ENCODE peak calls at places on chromosomes 16 and 17, in seven cellular contexts. O, Q, R, C, F, A and M are unnamed samples. For H3K4me1 and H3K36me3, the result is how much of the 10 kb centered on the place peaks cover.

GRCh38 chr17:75326587-75326955 is 37.3 kb upstream of the SLC25A19 start:
- DNase-seq in O (no peak), C (no peak), F (no peak), R (no peak), Q (no peak), A (no peak), M (no peak)

GRCh38 chr17:47837401-47838039 is 3.6 kb downstream of the SCRN2 start:
- DNase-seq in A (peak), R (no peak), O (peak), F (no peak), Q (no peak), C (no peak), M (no peak)

GRCh38 chr16:58399718-58400633 is 7.7 kb downstream of the GINS3 start:
- DNase-seq in A (peak), O (peak), Q (no peak), R (no peak), F (no peak), C (no peak), M (no peak)

GRCh38 chr17:78737332-78737731 is 44.7 kb downstream of the CYTH1 start:
- DNase-seq in F (no peak), O (peak), A (peak), Q (no peak), R (no peak), C (peak), M (peak)

GRCh38 chr16:81069063-81069462 is 8.0 kb downstream of the C16orf46 start:
- DNase-seq in R (no peak), Q (no peak), F (no peak), O (no peak), C (no peak), A (no peak), M (no peak)

GRCh38 chr16:705748-706188 is at the start of gene FBXL16:
- DNase-seq in A (no peak), Q (peak), C (peak), R (peak), F (no peak), O (peak), M (no peak)

GRCh38 chr17:47376247-47376646 is 52.5 kb downstream of the EFCAB13 start:
- DNase-seq in A (no peak), R (no peak), Q (no peak), O (no peak), C (no peak), F (no peak), M (no peak)

GRCh38 chr17:75404739-75405364 is 626 bp downstream of the GRB2 start:
- DNase-seq in Q (peak), C (peak), O (peak), F (no peak), R (peak), A (peak), M (peak)

GRCh38 chr17:20095366-20096080 is 86.4 kb downstream of the SPECC1 start:
- DNase-seq in R (peak), F (peak), A (peak), Q (peak), C (peak), O (peak), M (no peak)

GRCh38 chr17:56172517-56172982 is 19.3 kb downstream of the ANKFN1 start:
- DNase-seq in A (peak), R (peak), F (no peak), O (no peak), C (no peak), Q (no peak), M (no peak)

GRCh38 chr17:46841561-46842379 is 9.6 kb upstream of the WNT9B start:
- DNase-seq in O (peak), F (no peak), R (peak), A (peak), C (peak), Q (peak), M (no peak)

GRCh38 chr16:57149391-57149790 is 36.4 kb downstream of the PSME3IP1 start:
- DNase-seq in F (no peak), C (no peak), R (no peak), A (no peak), O (no peak), Q (no peak), M (no peak)

GRCh38 chr16:54512461-54512860 is 225.9 kb upstream of the IRX3 start:
- DNase-seq in A (no peak), R (no peak), F (no peak), C (no peak), O (no peak), Q (no peak), M (no peak)

GRCh38 chr16:80618862-80619648 is 78.3 kb downstream of the DYNLRB2 start:
- DNase-seq in C (no peak), R (no peak), O (no peak), A (no peak), F (no peak), Q (no peak), M (no peak)

GRCh38 chr17:48555183-48555615 is 10.3 kb upstream of the HOXB2 start:
- DNase-seq in A (peak), R (no peak), F (no peak), C (no peak), Q (no peak), O (peak), M (no peak)

GRCh38 chr16:85888405-85889331 is 10.3 kb upstream of the IRF8 start:
- DNase-seq in A (peak), Q (no peak), O (peak), C (no peak), R (no peak), F (no peak), M (peak)

GRCh38 chr16:87778476-87778829 is 12.7 kb upstream of the KLHDC4 start:
- DNase-seq in C (no peak), Q (no peak), R (no peak), A (no peak), O (no peak), F (no peak), M (no peak)

GRCh38 chr17:8791910-8792270 is 7.3 kb downstream of the MFSD6L start:
- DNase-seq in O (peak), C (no peak), F (peak), Q (no peak), R (no peak), A (peak), M (no peak)

GRCh38 chr16:50280932-50281331 is 14.6 kb downstream of the ADCY7 start:
- DNase-seq in F (no peak), R (no peak), A (no peak), O (no peak), Q (no peak), C (no peak), M (no peak)

GRCh38 chr16:50282010-50282538 is 15.7 kb downstream of the ADCY7 start:
- DNase-seq in O (no peak), F (no peak), A (no peak), Q (no peak), R (no peak), C (no peak), M (peak)

GRCh38 chr16:50282955-50283631 is 16.7 kb downstream of the ADCY7 start:
- DNase-seq in F (no peak), O (no peak), C (no peak), Q (no peak), R (no peak), A (no peak), M (no peak)

GRCh38 chr16:50279142-50279865 is 13.0 kb downstream of the ADCY7 start:
- DNase-seq in C (no peak), F (no peak), A (no peak), Q (no peak), O (no peak), R (no peak), M (no peak)

GRCh38 chr16:50281391-50282009 is 15.1 kb downstream of the ADCY7 start:
- DNase-seq in C (no peak), A (no peak), Q (no peak), F (no peak), R (no peak), O (no peak), M (no peak)
- H3K4me1 ChIP-seq in C (under half), A (under half), Q (under half), F (under half), R (under half), O (under half), M (under half)

GRCh38 chr16:75294773-75295172 is 43.3 kb upstream of the BCAR1 start:
- DNase-seq in F (no peak), Q (no peak), A (no peak), O (no peak), R (no peak), C (peak), M (no peak)

GRCh38 chr16:75293746-75294145 is 42.3 kb upstream of the BCAR1 start:
- DNase-seq in R (no peak), F (no peak), O (no peak), A (no peak), Q (no peak), C (no peak), M (no peak)

GRCh38 chr16:75293173-75293572 is 41.7 kb upstream of the BCAR1 start:
- DNase-seq in R (no peak), C (no peak), Q (no peak), O (no peak), F (no peak), A (no peak), M (no peak)

GRCh38 chr16:75289189-75289588 is 37.8 kb upstream of the BCAR1 start:
- DNase-seq in C (no peak), Q (no peak), A (peak), F (peak), R (no peak), O (peak), M (no peak)

DNA sequence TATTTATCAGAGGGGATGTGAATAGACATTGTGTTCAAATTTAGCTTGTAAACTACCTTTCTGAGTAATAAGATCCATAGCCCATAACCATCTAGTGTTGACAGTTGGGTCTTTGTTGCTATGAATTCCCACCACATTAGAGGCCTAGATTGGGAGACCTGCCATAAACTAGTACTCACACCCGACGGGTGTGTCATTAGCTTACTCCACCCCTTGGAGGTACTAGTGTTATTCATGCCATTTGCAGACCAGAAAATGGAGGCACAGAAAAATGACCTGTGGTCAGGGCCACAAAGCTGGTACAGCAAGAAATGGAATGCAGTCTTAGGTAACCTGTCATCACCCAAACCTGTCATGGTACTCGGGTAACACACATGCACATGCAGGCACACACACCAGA is 41.3 kb upstream of the BCAR1 start:
- DNase-seq in C (no peak), Q (no peak), R (no peak), A (peak), O (peak), F (no peak), M (no peak)
- TF ChIP-seq EZH2phosphoT487 in C (no peak), Q (no peak), R (no peak), A (no peak), O (no peak), F (no peak), M (no peak)

DNA sequence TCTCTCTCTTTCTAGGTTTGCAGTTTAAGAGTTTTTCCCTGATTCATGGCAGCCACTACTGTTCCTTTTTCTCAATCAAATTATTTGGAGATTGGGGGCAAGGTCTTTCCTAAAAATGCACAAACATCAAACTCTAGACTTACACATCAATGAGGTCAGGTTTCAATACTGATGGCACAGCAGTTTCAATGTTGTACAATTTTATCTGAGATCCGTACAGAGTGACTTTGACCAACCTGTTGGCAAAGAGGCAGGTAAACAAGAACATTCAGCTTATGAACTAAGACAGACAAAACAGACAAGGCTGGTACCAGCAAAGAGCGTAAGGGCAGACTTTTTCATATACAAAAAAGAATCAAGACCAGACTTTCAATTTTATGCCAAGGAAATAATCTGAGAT is 58.0 kb upstream of the GSG1L start:
- DNase-seq in R (no peak), O (no peak), C (no peak), F (no peak), Q (no peak), A (no peak), M (no peak)
- H3K36me3 ChIP-seq in R (under half), O (under half), C (half or more), F (half or more), Q (half or more), A (half or more), M (under half)

GRCh38 chr17:39629894-39630293 is 3.1 kb downstream of the PPP1R1B start:
- DNase-seq in C (no peak), A (no peak), F (no peak), Q (no peak), R (no peak), O (no peak), M (no peak)

GRCh38 chr17:39627717-39628516 is 1.2 kb downstream of the PPP1R1B start:
- DNase-seq in O (no peak), R (peak), Q (peak), F (no peak), A (no peak), C (no peak), M (no peak)

GRCh38 chr17:39631403-39631802 is 4.7 kb downstream of the PPP1R1B start:
- DNase-seq in C (no peak), A (no peak), O (peak), Q (peak), F (no peak), R (no peak), M (no peak)

GRCh38 chr17:39628655-39629493 is 2.1 kb downstream of the PPP1R1B start:
- DNase-seq in A (no peak), C (no peak), F (no peak), Q (no peak), R (no peak), O (no peak), M (no peak)

DNA sequence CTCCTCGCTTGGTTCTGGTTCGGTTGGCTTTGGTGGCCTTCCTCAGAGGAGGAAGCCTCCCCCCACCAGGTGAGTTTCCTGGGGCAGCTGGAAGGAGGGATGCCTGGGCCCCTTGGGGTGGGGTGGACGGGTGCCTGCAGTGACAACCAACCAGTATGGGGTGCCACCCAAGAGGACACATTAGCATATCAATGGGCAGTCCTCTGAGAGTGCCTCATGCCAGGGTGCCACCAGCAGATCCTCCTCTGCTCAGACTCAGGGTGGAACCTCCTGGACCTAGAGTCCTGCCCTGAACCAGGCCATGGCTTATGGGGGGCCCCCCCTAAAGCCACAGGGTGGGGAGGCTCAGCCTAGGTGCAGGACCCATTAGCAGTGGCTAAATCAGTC is 2.7 kb downstream of the PPP1R1B start:
- DNase-seq in F (no peak), A (no peak), R (no peak), C (no peak), Q (no peak), O (no peak), M (no peak)
- H3K4me1 ChIP-seq in F (under half), A (under half), R (under half), C (under half), Q (half or more), O (under half), M (under half)

DNA sequence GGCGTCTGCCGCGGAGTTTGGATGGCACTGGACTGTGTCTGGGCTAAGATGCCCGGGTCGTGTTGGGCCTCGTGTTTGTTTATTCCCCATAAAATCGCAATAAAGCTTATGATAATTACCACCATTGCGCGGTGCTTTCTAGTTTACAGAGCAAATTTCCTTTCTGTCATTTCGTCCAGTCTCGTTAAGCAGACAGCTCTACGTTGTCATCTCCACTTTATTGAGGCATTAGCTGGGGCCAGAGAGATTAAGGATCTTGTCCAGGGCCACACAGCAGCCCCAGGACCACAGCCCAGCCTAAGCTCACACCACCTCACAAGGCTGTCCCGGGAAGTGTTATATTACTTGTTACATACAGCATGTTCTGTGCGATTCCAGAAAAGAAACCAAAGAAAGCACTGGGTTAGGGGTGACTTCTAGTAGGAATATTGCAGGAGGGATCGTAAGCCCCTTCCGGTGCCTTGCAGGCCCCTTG is 6.4 kb downstream of the NOS2 start:
- DNase-seq in O (no peak), F (no peak), Q (no peak), C (peak), R (no peak), A (no peak), M (no peak)
- TF ChIP-seq EZH2phosphoT487 in O (no peak), F (no peak), Q (no peak), C (no peak), R (no peak), A (no peak), M (no peak)

DNA sequence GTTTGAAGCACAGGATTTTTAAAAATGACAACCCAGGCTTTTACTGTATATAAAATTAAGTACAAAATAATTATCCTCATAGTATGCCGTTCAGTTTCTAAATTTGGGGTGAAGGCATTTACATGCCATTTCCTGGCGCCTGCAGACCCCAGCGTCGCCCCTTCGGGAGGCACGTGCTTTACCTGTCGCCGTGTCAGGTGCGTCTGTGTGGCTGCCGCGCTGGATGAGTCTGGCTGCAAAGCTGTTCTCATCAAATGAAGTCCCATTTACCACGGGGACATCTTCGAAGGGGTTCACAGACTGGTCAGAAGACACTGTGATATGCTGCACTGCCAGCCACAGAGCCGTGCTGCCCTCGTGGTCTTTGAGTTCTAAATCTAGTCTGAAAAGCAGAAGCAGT is 51.8 kb downstream of the CYB5D2 start:
- DNase-seq in R (no peak), O (no peak), A (no peak), Q (no peak), C (no peak), F (no peak), M (no peak)
- H3K36me3 ChIP-seq in R (under half), O (under half), A (under half), Q (under half), C (under half), F (under half), M (under half)

GRCh38 chr16:48556913-48557351 is 53.0 kb downstream of the N4BP1 start:
- DNase-seq in R (no peak), A (peak), C (no peak), Q (no peak), O (peak), F (peak), M (no peak)
- H3K4me1 ChIP-seq in R (under half), A (under half), C (under half), Q (under half), O (under half), F (under half), M (under half)

GRCh38 chr17:68766640-68767039 is 165.5 kb upstream of the FAM20A start:
- DNase-seq in O (no peak), R (no peak), Q (no peak), F (no peak), C (no peak), A (no peak), M (no peak)

GRCh38 chr17:68759343-68760140 is 158.4 kb upstream of the FAM20A start:
- DNase-seq in Q (peak), A (peak), O (peak), F (peak), R (peak), C (peak), M (peak)

GRCh38 chr17:68762911-68763310 is 161.7 kb upstream of the FAM20A start:
- DNase-seq in C (no peak), O (no peak), Q (no peak), F (no peak), A (no peak), R (no peak), M (no peak)

GRCh38 chr17:68760141-68760475 is 158.9 kb upstream of the FAM20A start:
- DNase-seq in A (no peak), O (no peak), C (no peak), R (no peak), F (no peak), Q (no peak), M (no peak)

DNA sequence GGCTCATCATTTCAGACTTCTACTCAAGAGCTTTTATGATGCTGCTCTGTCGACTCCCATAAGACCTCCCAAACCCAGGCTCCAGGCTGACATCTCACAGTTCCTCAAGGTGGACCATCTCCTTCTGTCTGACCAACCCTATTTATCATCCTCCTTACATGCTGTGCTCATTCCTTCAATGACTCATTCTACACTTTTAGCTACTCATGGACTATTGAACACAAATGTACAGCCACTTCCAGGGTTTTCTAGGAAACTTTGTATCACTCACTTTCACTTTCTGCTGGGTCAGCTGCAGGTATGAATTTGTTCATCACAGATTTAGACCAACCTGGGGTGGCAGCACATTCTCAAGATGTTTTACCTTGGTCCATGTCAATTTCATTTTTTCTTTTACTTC is 162.4 kb upstream of the FAM20A start:
- DNase-seq in R (no peak), F (no peak), A (peak), O (peak), Q (no peak), C (no peak), M (no peak)
- TF ChIP-seq EZH2phosphoT487 in R (no peak), F (no peak), A (no peak), O (no peak), Q (no peak), C (no peak), M (no peak)